ENCODE peak calls at places on chromosomes 3 and 15, in five cellular contexts. One of them, this sample, is unnamed.

GRCh38 chr3:177833392-177833791 is 636.1 kb upstream of the TBL1XR1 start:
- DNase-seq in activated gamma-delta T cell treated with Interleukin-2 at 50 U/mL for 16 hours: no peak
- DNase-seq in activated CD4-positive, CD25-positive, alpha-beta regulatory T cell: no peak
- DNase-seq in activated naive CD4-positive, alpha-beta T cell treated with anti-CD3 and anti-CD28 coated beads for 36 hours: no peak
- DNase-seq in amniotic epithelial cell: no peak
- DNase-seq in this sample: no peak

GRCh38 chr15:65060641-65061397 is 7.0 kb downstream of the RASL12 start:
- DNase-seq in activated naive CD4-positive, alpha-beta T cell treated with anti-CD3 and anti-CD28 coated beads for 36 hours: no peak
- DNase-seq in activated CD4-positive, CD25-positive, alpha-beta regulatory T cell: no peak
- DNase-seq in activated gamma-delta T cell treated with Interleukin-2 at 50 U/mL for 16 hours: no peak
- DNase-seq in amniotic epithelial cell: no peak
- DNase-seq in this sample: no peak

GRCh38 chr3:133953297-133953696 is 57.6 kb upstream of the RAB6B start:
- DNase-seq in activated gamma-delta T cell treated with Interleukin-2 at 50 U/mL for 16 hours: no peak
- DNase-seq in activated CD4-positive, CD25-positive, alpha-beta regulatory T cell: no peak
- DNase-seq in activated naive CD4-positive, alpha-beta T cell treated with anti-CD3 and anti-CD28 coated beads for 36 hours: no peak
- DNase-seq in amniotic epithelial cell: no peak
- DNase-seq in this sample: no peak

GRCh38 chr3:18443670-18444596 is 18.8 kb upstream of the SATB1 start:
- DNase-seq in activated naive CD4-positive, alpha-beta T cell treated with anti-CD3 and anti-CD28 coated beads for 36 hours: peak
- DNase-seq in activated CD4-positive, CD25-positive, alpha-beta regulatory T cell: no peak
- DNase-seq in activated gamma-delta T cell treated with Interleukin-2 at 50 U/mL for 16 hours: peak
- DNase-seq in amniotic epithelial cell: no peak
- DNase-seq in this sample: no peak

GRCh38 chr3:156535162-156535627 is 19.7 kb downstream of the SSR3 start:
- DNase-seq in activated naive CD4-positive, alpha-beta T cell treated with anti-CD3 and anti-CD28 coated beads for 36 hours: no peak
- DNase-seq in activated CD4-positive, CD25-positive, alpha-beta regulatory T cell: no peak
- DNase-seq in amniotic epithelial cell: peak
- DNase-seq in activated gamma-delta T cell treated with Interleukin-2 at 50 U/mL for 16 hours: no peak
- DNase-seq in this sample: no peak

GRCh38 chr3:14241716-14242115 is 63.1 kb downstream of the LSM3 start:
- DNase-seq in activated CD4-positive, CD25-positive, alpha-beta regulatory T cell: no peak
- DNase-seq in activated naive CD4-positive, alpha-beta T cell treated with anti-CD3 and anti-CD28 coated beads for 36 hours: no peak
- DNase-seq in activated gamma-delta T cell treated with Interleukin-2 at 50 U/mL for 16 hours: no peak
- DNase-seq in amniotic epithelial cell: no peak
- DNase-seq in this sample: no peak

GRCh38 chr3:63824309-63824708 is 5.2 kb downstream of the C3orf49 start:
- DNase-seq in activated gamma-delta T cell treated with Interleukin-2 at 50 U/mL for 16 hours: no peak
- DNase-seq in amniotic epithelial cell: peak
- DNase-seq in activated CD4-positive, CD25-positive, alpha-beta regulatory T cell: no peak
- DNase-seq in activated naive CD4-positive, alpha-beta T cell treated with anti-CD3 and anti-CD28 coated beads for 36 hours: no peak
- DNase-seq in this sample: no peak

GRCh38 chr15:90425726-90426346 is 37.8 kb downstream of the IQGAP1 start:
- DNase-seq in activated gamma-delta T cell treated with Interleukin-2 at 50 U/mL for 16 hours: no peak
- DNase-seq in activated CD4-positive, CD25-positive, alpha-beta regulatory T cell: no peak
- DNase-seq in amniotic epithelial cell: no peak
- DNase-seq in activated naive CD4-positive, alpha-beta T cell treated with anti-CD3 and anti-CD28 coated beads for 36 hours: no peak
- DNase-seq in this sample: no peak

GRCh38 chr15:100020181-100020580 is 286.9 kb upstream of the LYSMD4 start:
- DNase-seq in activated gamma-delta T cell treated with Interleukin-2 at 50 U/mL for 16 hours: no peak
- DNase-seq in activated CD4-positive, CD25-positive, alpha-beta regulatory T cell: no peak
- DNase-seq in amniotic epithelial cell: no peak
- DNase-seq in activated naive CD4-positive, alpha-beta T cell treated with anti-CD3 and anti-CD28 coated beads for 36 hours: no peak
- DNase-seq in this sample: no peak

GRCh38 chr3:85780806-85781205 is 822.0 kb downstream of the CADM2 start:
- DNase-seq in activated gamma-delta T cell treated with Interleukin-2 at 50 U/mL for 16 hours: no peak
- DNase-seq in amniotic epithelial cell: no peak
- DNase-seq in activated CD4-positive, CD25-positive, alpha-beta regulatory T cell: no peak
- DNase-seq in activated naive CD4-positive, alpha-beta T cell treated with anti-CD3 and anti-CD28 coated beads for 36 hours: no peak
- DNase-seq in this sample: no peak

GRCh38 chr15:65300924-65301441 is 3.5 kb upstream of the RNU5B-1 start:
- DNase-seq in activated gamma-delta T cell treated with Interleukin-2 at 50 U/mL for 16 hours: no peak
- DNase-seq in amniotic epithelial cell: no peak
- DNase-seq in activated CD4-positive, CD25-positive, alpha-beta regulatory T cell: no peak
- DNase-seq in activated naive CD4-positive, alpha-beta T cell treated with anti-CD3 and anti-CD28 coated beads for 36 hours: no peak
- DNase-seq in this sample: no peak

GRCh38 chr3:39559543-39559942 is 92.1 kb downstream of the MOBP start:
- DNase-seq in amniotic epithelial cell: no peak
- DNase-seq in activated naive CD4-positive, alpha-beta T cell treated with anti-CD3 and anti-CD28 coated beads for 36 hours: no peak
- DNase-seq in activated gamma-delta T cell treated with Interleukin-2 at 50 U/mL for 16 hours: no peak
- DNase-seq in activated CD4-positive, CD25-positive, alpha-beta regulatory T cell: no peak
- DNase-seq in this sample: no peak

GRCh38 chr3:111040959-111041358 is 30.7 kb upstream of the NECTIN3 start:
- DNase-seq in activated gamma-delta T cell treated with Interleukin-2 at 50 U/mL for 16 hours: no peak
- DNase-seq in activated CD4-positive, CD25-positive, alpha-beta regulatory T cell: no peak
- DNase-seq in activated naive CD4-positive, alpha-beta T cell treated with anti-CD3 and anti-CD28 coated beads for 36 hours: no peak
- DNase-seq in amniotic epithelial cell: no peak
- DNase-seq in this sample: no peak

GRCh38 chr3:181458857-181459256 is 252.9 kb upstream of the SOX2 start:
- DNase-seq in activated CD4-positive, CD25-positive, alpha-beta regulatory T cell: no peak
- DNase-seq in amniotic epithelial cell: no peak
- DNase-seq in activated gamma-delta T cell treated with Interleukin-2 at 50 U/mL for 16 hours: no peak
- DNase-seq in activated naive CD4-positive, alpha-beta T cell treated with anti-CD3 and anti-CD28 coated beads for 36 hours: no peak
- DNase-seq in this sample: no peak

GRCh38 chr15:59174161-59174845 is 32.3 kb upstream of the LDHAL6B start:
- DNase-seq in amniotic epithelial cell: no peak
- DNase-seq in activated gamma-delta T cell treated with Interleukin-2 at 50 U/mL for 16 hours: no peak
- DNase-seq in activated naive CD4-positive, alpha-beta T cell treated with anti-CD3 and anti-CD28 coated beads for 36 hours: no peak
- DNase-seq in activated CD4-positive, CD25-positive, alpha-beta regulatory T cell: no peak
- DNase-seq in this sample: no peak

GRCh38 chr3:110301781-110302180 is 769.8 kb upstream of the NECTIN3 start:
- DNase-seq in activated naive CD4-positive, alpha-beta T cell treated with anti-CD3 and anti-CD28 coated beads for 36 hours: no peak
- DNase-seq in amniotic epithelial cell: no peak
- DNase-seq in activated gamma-delta T cell treated with Interleukin-2 at 50 U/mL for 16 hours: no peak
- DNase-seq in activated CD4-positive, CD25-positive, alpha-beta regulatory T cell: no peak
- DNase-seq in this sample: no peak

GRCh38 chr3:126274735-126275734 is 82.2 kb downstream of the KLF15 start:
- DNase-seq in activated naive CD4-positive, alpha-beta T cell treated with anti-CD3 and anti-CD28 coated beads for 36 hours: no peak
- DNase-seq in amniotic epithelial cell: no peak
- DNase-seq in activated CD4-positive, CD25-positive, alpha-beta regulatory T cell: no peak
- DNase-seq in activated gamma-delta T cell treated with Interleukin-2 at 50 U/mL for 16 hours: no peak
- DNase-seq in this sample: no peak

GRCh38 chr3:18070231-18070630 is 327.8 kb upstream of the TBC1D5 start:
- DNase-seq in amniotic epithelial cell: no peak
- DNase-seq in activated CD4-positive, CD25-positive, alpha-beta regulatory T cell: no peak
- DNase-seq in activated naive CD4-positive, alpha-beta T cell treated with anti-CD3 and anti-CD28 coated beads for 36 hours: no peak
- DNase-seq in activated gamma-delta T cell treated with Interleukin-2 at 50 U/mL for 16 hours: no peak
- DNase-seq in this sample: no peak

GRCh38 chr15:98067339-98067738 is 106.8 kb downstream of the ARRDC4 start:
- DNase-seq in activated CD4-positive, CD25-positive, alpha-beta regulatory T cell: no peak
- DNase-seq in activated gamma-delta T cell treated with Interleukin-2 at 50 U/mL for 16 hours: no peak
- DNase-seq in amniotic epithelial cell: no peak
- DNase-seq in activated naive CD4-positive, alpha-beta T cell treated with anti-CD3 and anti-CD28 coated beads for 36 hours: no peak
- DNase-seq in this sample: no peak

This sample was measured in T-helper 22 cell.